ENCODE peak calls at places on chromosome 21, in eight cellular contexts. E is activated CD4-positive, alpha-beta T cell treated with anti-CD3 and anti-CD28 coated beads, Interleukin-2, amount 10 ng/mL, durations not matched to agents 7 days and 5 days; T is LoVo; O is HuH-7; N is hepatic stellate cell; G is ovary; D is mucosa of gallbladder; A is stimulated activated CD4-positive, alpha-beta T cell treated with anti-CD3 and anti-CD28 coated beads, Interleukin-4, amount 100 ng/mL, for 4 hours. S is an unnamed sample.

GRCh38 chr21:35400233-35400939 is 351.3 kb upstream of the RUNX1 start:
- DNase-seq in E (peak), T (peak), O (peak), N (peak), G (no peak), D (peak), A (no peak), S (no peak)

GRCh38 chr21:7951854-7952519 is 2569.4 kb upstream of the TPTE start:
- DNase-seq in E (no peak), T (no peak), O (no peak), N (no peak), G (no peak), D (no peak), A (no peak), S (no peak)

GRCh38 chr21:38486705-38487104 is 11.6 kb downstream of the ERG start:
- DNase-seq in E (no peak), T (no peak), O (no peak), N (no peak), G (no peak), D (no peak), A (no peak), S (no peak)

GRCh38 chr21:24110846-24111245 is 1496.4 kb downstream of the MRPL39 start:
- DNase-seq in E (no peak), T (no peak), O (no peak), N (no peak), G (no peak), D (no peak), A (no peak), S (no peak)

GRCh38 chr21:26041441-26042180 is 129.0 kb downstream of the APP start:
- DNase-seq in E (no peak), T (no peak), O (no peak), N (no peak), G (no peak), D (no peak), A (no peak), S (no peak)

GRCh38 chr21:26801524-26801923 is 43.7 kb downstream of the ADAMTS1 start:
- DNase-seq in E (no peak), T (no peak), O (no peak), N (no peak), G (no peak), D (no peak), A (no peak), S (no peak)

GRCh38 chr21:18252686-18253085 is 8.1 kb downstream of the CHODL start:
- DNase-seq in E (no peak), T (no peak), O (no peak), N (no peak), G (no peak), D (no peak), A (no peak), S (no peak)

GRCh38 chr21:35075546-35075945 is 26.4 kb upstream of the RUNX1 start:
- DNase-seq in E (no peak), T (no peak), O (no peak), N (no peak), G (no peak), D (no peak), A (no peak), S (no peak)

GRCh38 chr21:15023782-15024181 is 41.0 kb downstream of the NRIP1 start:
- DNase-seq in E (no peak), T (no peak), O (no peak), N (no peak), G (no peak), D (no peak), A (no peak), S (no peak)

GRCh38 chr21:44919111-44919912 is 1.4 kb downstream of the ITGB2 start:
- DNase-seq in E (no peak), T (no peak), O (no peak), N (no peak), G (no peak), D (no peak), A (no peak), S (no peak)

GRCh38 chr21:34801519-34802132 is 132.8 kb downstream of the CLIC6 start:
- DNase-seq in E (peak), T (no peak), O (no peak), N (no peak), G (no peak), D (no peak), A (no peak), S (peak)

GRCh38 chr21:35716886-35717285 is 343.4 kb downstream of the SETD4 start:
- DNase-seq in E (no peak), T (no peak), O (no peak), N (no peak), G (no peak), D (no peak), A (no peak), S (no peak)

GRCh38 chr21:27631471-27631870 is 664.6 kb upstream of the ADAMTS5 start:
- DNase-seq in E (no peak), T (no peak), O (no peak), N (peak), G (no peak), D (no peak), A (no peak), S (no peak)

GRCh38 chr21:45830221-45830640 is 151.3 kb upstream of the COL6A1 start:
- DNase-seq in E (no peak), T (no peak), O (no peak), N (no peak), G (no peak), D (no peak), A (no peak), S (no peak)

GRCh38 chr21:29245104-29245643 is 53.5 kb upstream of the BACH1 start:
- DNase-seq in E (no peak), T (no peak), O (no peak), N (no peak), G (no peak), D (no peak), A (no peak), S (no peak)

GRCh38 chr21:17708541-17709265 is 96.0 kb upstream of the BTG3 start:
- DNase-seq in E (no peak), T (no peak), O (no peak), N (no peak), G (no peak), D (no peak), A (no peak), S (no peak)

GRCh38 chr21:44998621-44999427 is 59.0 kb downstream of the SLX9 start:
- DNase-seq in E (no peak), T (no peak), O (no peak), N (no peak), G (no peak), D (no peak), A (no peak), S (no peak)

GRCh38 chr21:33267250-33267649 is 1.1 kb downstream of the IL10RB start:
- DNase-seq in E (no peak), T (no peak), O (no peak), N (peak), G (no peak), D (no peak), A (no peak), S (no peak)

GRCh38 chr21:32383812-32384211 is 9.0 kb downstream of the URB1 start:
- DNase-seq in E (no peak), T (no peak), O (no peak), N (no peak), G (no peak), D (no peak), A (no peak), S (no peak)

GRCh38 chr21:25910809-25911208 is 176.0 kb downstream of the GABPA start:
- DNase-seq in E (no peak), T (no peak), O (no peak), N (no peak), G (no peak), D (no peak), A (no peak), S (no peak)

GRCh38 chr21:32412162-32412997 is at the start of gene EVA1C:
- DNase-seq in E (peak), T (peak), O (no peak), N (no peak), G (peak), D (peak), A (peak), S (peak)

GRCh38 chr21:33047231-33047630 is 21.5 kb downstream of the OLIG2 start:
- DNase-seq in E (no peak), T (no peak), O (no peak), N (no peak), G (no peak), D (no peak), A (no peak), S (no peak)

GRCh38 chr21:26945916-26946315 is 21.0 kb downstream of the ADAMTS5 start:
- DNase-seq in E (no peak), T (no peak), O (no peak), N (no peak), G (peak), D (no peak), A (no peak), S (no peak)

GRCh38 chr21:27425574-27425973 is 458.7 kb upstream of the ADAMTS5 start:
- DNase-seq in E (no peak), T (no peak), O (no peak), N (peak), G (no peak), D (no peak), A (no peak), S (no peak)

GRCh38 chr21:31397515-31397926 is 53.5 kb upstream of the TIAM1 start:
- DNase-seq in E (no peak), T (no peak), O (no peak), N (no peak), G (no peak), D (no peak), A (no peak), S (no peak)

GRCh38 chr21:32334980-32335471 is 36.4 kb downstream of the MRAP start:
- DNase-seq in E (no peak), T (no peak), O (no peak), N (no peak), G (no peak), D (no peak), A (no peak), S (no peak)

GRCh38 chr21:29718081-29718815 is 221.5 kb downstream of the GRIK1 start:
- DNase-seq in E (no peak), T (no peak), O (no peak), N (no peak), G (no peak), D (no peak), A (no peak), S (no peak)

GRCh38 chr21:27954806-27955205 is 987.9 kb upstream of the ADAMTS5 start:
- DNase-seq in E (no peak), T (no peak), O (no peak), N (no peak), G (no peak), D (no peak), A (no peak), S (no peak)

GRCh38 chr21:26098758-26099157 is 71.8 kb downstream of the APP start:
- DNase-seq in E (no peak), T (no peak), O (no peak), N (no peak), G (no peak), D (no peak), A (no peak), S (no peak)

S was measured in nephron progenitor cell.